ENCODE peak calls at places on chromosomes 4 and X, in seven cellular contexts. M, Y, N, C, K, W and F are unnamed samples.

GRCh38 chr4:60657041-60657440 is 543.1 kb upstream of the ADGRL3 start:
- DNase-seq in M (no peak), Y (peak; percentile 24), N (no peak), C (no peak), K (no peak), W (no peak), F (no peak)

GRCh38 chr4:186144596-186145569 is 40.4 kb downstream of the FAM149A start:
- DNase-seq in M (no peak), Y (peak; percentile 28), N (peak; percentile 76), C (no peak), K (peak; percentile 44), W (no peak), F (peak; percentile 41)

GRCh38 chr4:168527560-168527959 is 30.7 kb downstream of the PALLD start:
- DNase-seq in M (no peak), Y (no peak), N (no peak), C (no peak), K (no peak), W (no peak), F (no peak)

GRCh38 chr4:79757580-79757979 is 315.4 kb downstream of the ANTXR2 start:
- DNase-seq in M (no peak), Y (no peak), N (peak; percentile 36), C (no peak), K (no peak), W (no peak), F (no peak)

GRCh38 chr4:39470402-39470801 is 11.5 kb downstream of the LIAS start:
- DNase-seq in M (no peak), Y (no peak), N (no peak), C (no peak), K (no peak), W (no peak), F (no peak)

GRCh38 chr4:113452868-113453620 is 308.5 kb downstream of the CAMK2D start:
- DNase-seq in M (no peak), Y (no peak), N (peak; percentile 92), C (no peak), K (no peak), W (no peak), F (no peak)

GRCh38 chr4:133969202-133969873 is 232.3 kb downstream of the PABPC4L start:
- DNase-seq in M (peak; percentile 75), Y (peak; percentile 20), N (peak; percentile 80), C (no peak), K (no peak), W (peak; percentile 13), F (no peak)

GRCh38 chrX:115909017-115909416 is 261.5 kb upstream of the AGTR2 start:
- DNase-seq in M (no peak), Y (no peak), N (no peak), C (no peak), K (no peak), W (no peak), F (no peak)

GRCh38 chr4:77931452-77932135 is 69.0 kb downstream of the MRPL1 start:
- DNase-seq in M (no peak), Y (peak; percentile 70), N (peak; percentile 91), C (no peak), K (no peak), W (peak; percentile 56), F (no peak)

GRCh38 chrX:356385-357034 is 30.2 kb downstream of the PPP2R3B start:
- DNase-seq in M (no peak), Y (peak; percentile 76), N (peak; percentile 96), C (no peak), K (no peak), W (no peak), F (peak; percentile 24)

GRCh38 chrX:131270085-131270484 is 19.0 kb downstream of the IGSF1 start:
- DNase-seq in M (no peak), Y (no peak), N (no peak), C (no peak), K (no peak), W (no peak), F (no peak)

GRCh38 chrX:107677501-107677901 is 49.2 kb downstream of the PRPS1 start:
- DNase-seq in M (no peak), Y (no peak), N (peak; percentile 47), C (no peak), K (no peak), W (no peak), F (no peak)

GRCh38 chr4:175459571-175459970 is 352.5 kb downstream of the GPM6A start:
- DNase-seq in M (no peak), Y (no peak), N (peak; percentile 40), C (no peak), K (no peak), W (no peak), F (no peak)

GRCh38 chr4:33060873-33061542 is 2340.8 kb downstream of the PCDH7 start:
- DNase-seq in M (peak; percentile 17), Y (peak; percentile 38), N (peak; percentile 39), C (peak; percentile 68), K (peak; percentile 0), W (no peak), F (no peak)

GRCh38 chrX:25003066-25003849 is 12.5 kb downstream of the ARX start:
- DNase-seq in M (no peak), Y (no peak), N (no peak), C (no peak), K (no peak), W (no peak), F (no peak)

GRCh38 chr4:88283661-88284377 is 542 bp downstream of the PPM1K start:
- DNase-seq in M (no peak), Y (peak; percentile 58), N (peak; percentile 66), C (peak; percentile 12), K (peak; percentile 63), W (peak; percentile 22), F (peak; percentile 23)

GRCh38 chr4:152160236-152160800 is 375.6 kb downstream of the FBXW7 start:
- DNase-seq in M (no peak), Y (no peak), N (no peak), C (no peak), K (no peak), W (no peak), F (no peak)

GRCh38 chr4:38009421-38009820 is 49.2 kb downstream of the PTTG2 start:
- DNase-seq in M (no peak), Y (no peak), N (no peak), C (no peak), K (no peak), W (no peak), F (no peak)

GRCh38 chrX:125094901-125095300 is 224.8 kb upstream of the TEX13C start:
- DNase-seq in M (no peak), Y (no peak), N (no peak), C (no peak), K (no peak), W (no peak), F (no peak)

GRCh38 chr4:54998991-54999390 is 126.4 kb downstream of the KDR start:
- DNase-seq in M (no peak), Y (peak; percentile 9), N (peak; percentile 12), C (no peak), K (no peak), W (peak; percentile 32), F (no peak)

GRCh38 chr4:164731827-164732474 is 22.0 kb upstream of the SMIM31 start:
- DNase-seq in M (no peak), Y (peak; percentile 3), N (peak; percentile 23), C (peak; percentile 43), K (no peak), W (peak; percentile 20), F (peak; percentile 7)

GRCh38 chr4:76630748-76631147 is 195.7 kb downstream of the SHROOM3 start:
- DNase-seq in M (no peak), Y (no peak), N (peak; percentile 58), C (no peak), K (no peak), W (no peak), F (no peak)

GRCh38 chr4:52977252-52977651 is 115.1 kb downstream of the RASL11B start:
- DNase-seq in M (no peak), Y (no peak), N (no peak), C (no peak), K (no peak), W (no peak), F (no peak)

GRCh38 chr4:75769044-75769443 is 44.7 kb downstream of the USO1 start:
- DNase-seq in M (no peak), Y (no peak), N (peak; percentile 44), C (no peak), K (no peak), W (no peak), F (no peak)

GRCh38 chrX:153875391-153876111 is 10.4 kb downstream of the L1CAM start:
- DNase-seq in M (no peak), Y (no peak), N (peak; percentile 8), C (no peak), K (no peak), W (no peak), F (no peak)

GRCh38 chr4:176123710-176124407 is 58.2 kb downstream of the WDR17 start:
- DNase-seq in M (no peak), Y (no peak), N (peak; percentile 6), C (peak; percentile 26), K (no peak), W (peak; percentile 3), F (peak; percentile 2)

GRCh38 chrX:28120076-28120475 is 138.8 kb upstream of the DCAF8L1 start:
- DNase-seq in M (no peak), Y (no peak), N (no peak), C (peak; percentile 31), K (no peak), W (no peak), F (no peak)

GRCh38 chr4:184168406-184169019 is 49.2 kb downstream of the ENPP6 start:
- DNase-seq in M (no peak), Y (peak; percentile 46), N (peak; percentile 32), C (peak; percentile 22), K (no peak), W (peak; percentile 52), F (peak; percentile 65)

GRCh38 chrX:12657881-12658280 is 133.3 kb upstream of the PRPS2 start:
- DNase-seq in M (no peak), Y (no peak), N (no peak), C (no peak), K (no peak), W (no peak), F (no peak)

GRCh38 chr4:170007113-170007512 is 19.1 kb downstream of the MFAP3L start:
- DNase-seq in M (no peak), Y (no peak), N (peak; percentile 64), C (no peak), K (no peak), W (no peak), F (no peak)

GRCh38 chrX:47166126-47166525 is 21.1 kb downstream of the RBM10 start:
- DNase-seq in M (no peak), Y (peak; percentile 24), N (no peak), C (no peak), K (no peak), W (no peak), F (no peak)

GRCh38 chr4:66355328-66355727 is 685.0 kb upstream of the EPHA5 start:
- DNase-seq in M (no peak), Y (no peak), N (no peak), C (no peak), K (no peak), W (no peak), F (no peak)

GRCh38 chr4:6720202-6720699 is 4.3 kb downstream of the BLOC1S4 start:
- DNase-seq in M (peak; percentile 35), Y (peak; percentile 52), N (peak; percentile 53), C (peak; percentile 43), K (peak; percentile 44), W (peak; percentile 51), F (peak; percentile 77)

GRCh38 chr4:13495753-13496152 is 11.6 kb upstream of the RAB28 start:
- DNase-seq in M (no peak), Y (no peak), N (no peak), C (no peak), K (no peak), W (no peak), F (no peak)

GRCh38 chr4:151709587-151709986 is 51.2 kb downstream of the GATB start:
- DNase-seq in M (no peak), Y (no peak), N (no peak), C (no peak), K (no peak), W (no peak), F (no peak)